ENCODE peak calls at places on chromosomes 7 and 10, in six cellular contexts. N, V, G, F, E and K are unnamed samples. For H3K4me1, the result is how much of the 10 kb centered on the place peaks cover.

GRCh38 chr7:112173214-112173905 is 32.8 kb downstream of the DOCK4 start:
- DNase-seq in N (no peak), V (no peak), G (no peak), F (no peak), E (no peak), K (no peak)

GRCh38 chr7:150404172-150404784 is 25.1 kb downstream of the ZNF775 start:
- DNase-seq in N (no peak), V (no peak), G (no peak), F (peak), E (no peak), K (no peak)

GRCh38 chr10:46294641-46295230 is 7.9 kb downstream of the ANTXRL start:
- DNase-seq in N (no peak), V (no peak), G (no peak), F (peak), E (no peak), K (no peak)

GRCh38 chr7:116798205-116798730 is 64.1 kb upstream of the CAPZA2 start:
- DNase-seq in N (no peak), V (no peak), G (no peak), F (no peak), E (no peak), K (no peak)

GRCh38 chr7:43308913-43309789 is 196.7 kb downstream of the HECW1 start:
- DNase-seq in N (no peak), V (no peak), G (no peak), F (no peak), E (no peak), K (no peak)

GRCh38 chr10:16832351-16833080 is 15.3 kb upstream of the RSU1 start:
- DNase-seq in N (no peak), V (no peak), G (no peak), F (no peak), E (peak), K (no peak)

GRCh38 chr7:157997991-157998505 is 589.6 kb downstream of the PTPRN2 start:
- DNase-seq in N (no peak), V (no peak), G (no peak), F (peak), E (no peak), K (no peak)

GRCh38 chr10:5527332-5528200 is 2.8 kb downstream of the CALML3 start:
- DNase-seq in N (no peak), V (no peak), G (no peak), F (peak), E (no peak), K (no peak)

GRCh38 chr7:45230083-45230482 is 72.5 kb downstream of the RAMP3 start:
- DNase-seq in N (no peak), V (no peak), G (no peak), F (no peak), E (no peak), K (no peak)

GRCh38 chr10:84424731-84425165 is 96.4 kb downstream of the CCSER2 start:
- DNase-seq in N (no peak), V (peak), G (peak), F (no peak), E (peak), K (no peak)

GRCh38 chr7:16668049-16668858 is 22.3 kb downstream of the BZW2 start:
- DNase-seq in N (peak), V (peak), G (no peak), F (no peak), E (peak), K (no peak)

GRCh38 chr7:48285365-48285764 is 114.1 kb downstream of the ABCA13 start:
- DNase-seq in N (no peak), V (no peak), G (no peak), F (no peak), E (no peak), K (no peak)

GRCh38 chr7:39595102-39595620 is 28.2 kb upstream of the RALA start:
- DNase-seq in N (no peak), V (no peak), G (no peak), F (no peak), E (no peak), K (no peak)

GRCh38 chr10:12947741-12948140 is 53.8 kb downstream of the CCDC3 start:
- DNase-seq in N (no peak), V (no peak), G (no peak), F (no peak), E (no peak), K (no peak)

GRCh38 chr7:67267914-67268313 is 271.3 kb downstream of the TYW1 start:
- DNase-seq in N (no peak), V (no peak), G (peak), F (no peak), E (no peak), K (no peak)

DNA sequence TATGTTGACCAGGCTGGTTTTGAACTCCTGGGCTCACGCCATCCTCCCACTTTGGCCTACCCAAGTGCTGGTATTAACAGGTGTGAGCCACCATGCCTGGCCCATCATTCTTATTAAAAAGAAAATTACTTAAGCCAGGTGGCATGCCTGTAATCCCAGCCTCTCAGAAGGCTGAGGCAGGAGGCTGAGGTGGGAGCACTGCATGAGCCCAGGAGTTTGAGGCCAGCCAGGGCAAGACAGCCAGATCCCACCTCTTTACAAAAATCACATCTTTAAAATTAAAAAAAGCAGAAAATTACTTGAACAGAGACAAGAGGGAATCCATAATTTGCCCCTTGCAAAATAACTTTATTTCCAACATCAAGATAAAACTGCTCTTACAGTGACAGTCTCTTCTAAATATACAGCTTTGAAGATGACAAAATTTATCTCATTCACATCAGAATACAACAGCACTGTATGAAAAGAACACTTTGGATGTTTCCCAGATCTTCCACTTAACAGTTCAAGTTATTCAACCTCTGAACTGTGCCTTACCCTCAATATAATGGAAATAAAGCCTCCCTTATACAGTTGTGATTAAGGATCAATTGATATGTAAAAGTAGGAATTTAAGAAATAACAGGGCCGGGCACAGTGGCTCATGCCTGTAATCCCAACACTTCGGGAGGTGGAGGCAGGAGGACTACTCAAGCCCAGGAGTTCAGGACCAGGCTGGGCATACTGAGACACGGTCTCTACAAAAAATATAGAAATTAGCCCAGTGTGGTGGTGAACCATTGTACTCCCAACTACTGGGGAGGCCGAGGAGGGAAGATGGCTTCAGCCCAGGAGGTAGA is 10.3 kb downstream of the WAPL start:
- DNase-seq in N (no peak), V (no peak), G (no peak), F (no peak), E (no peak), K (no peak)
- H3K4me3 ChIP-seq in N (no peak), V (no peak), G (no peak), F (no peak), E (no peak), K (no peak)

GRCh38 chr10:132554991-132555647 is 17.5 kb downstream of the INPP5A start:
- DNase-seq in N (no peak), V (no peak), G (no peak), F (peak), E (no peak), K (peak)
- H3K27ac ChIP-seq in N (no peak), V (no peak), G (no peak), F (peak), E (no peak), K (peak)

GRCh38 chr10:100507357-100507732 is 12.3 kb downstream of the SEC31B start:
- DNase-seq in N (no peak), V (no peak), G (no peak), F (no peak), E (no peak), K (no peak)
- H3K4me1 ChIP-seq in N (under half), V (under half), G (under half), F (under half), E (under half), K (half or more)

DNA sequence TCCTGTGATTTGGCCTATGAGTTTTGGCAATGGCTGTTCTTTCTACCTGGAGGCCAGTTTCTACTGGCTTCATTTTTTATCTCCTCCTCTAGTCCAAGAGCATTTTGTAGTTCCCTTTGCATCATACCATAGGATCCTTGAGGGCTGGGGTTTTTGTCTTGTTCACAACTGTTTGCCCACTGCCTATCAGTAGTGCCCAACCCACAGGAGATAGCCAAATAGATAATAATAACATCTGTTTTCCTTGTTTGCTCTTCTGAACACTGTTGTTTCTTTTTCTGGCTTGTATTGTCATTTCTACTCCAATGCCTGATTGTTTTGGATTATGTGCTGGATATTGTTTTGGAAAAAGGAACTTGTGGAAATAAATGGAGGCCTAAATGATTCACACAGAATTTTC is 3.4 kb downstream of the CDK1 start:
- DNase-seq in N (no peak), V (no peak), G (no peak), F (no peak), E (no peak), K (no peak)
- H3K4me3 ChIP-seq in N (peak), V (no peak), G (no peak), F (no peak), E (peak), K (no peak)